ENCODE peak calls at places on chromosomes 12 and 14, in eight cellular contexts. W is GM20000, R is GM10248, X is endothelial cell of umbilical vein, H is heart left ventricle, U is A549, M is Calu3, B is stomach. S is an unnamed sample.

GRCh38 chr14:95741051-95741490 is 27.1 kb upstream of the TCL1A start:
- DNase-seq in W (no peak), R (no peak), X (no peak), H (no peak), U (no peak), M (peak; percentile 14), B (no peak), S (no peak)

GRCh38 chr12:52644078-52644415 is 8.0 kb downstream of the KRT2 start:
- DNase-seq in W (no peak), R (no peak), X (no peak), H (no peak), U (no peak), M (no peak), B (no peak), S (no peak)

GRCh38 chr12:82357845-82358199 is 365 bp downstream of the CCDC59 start:
- DNase-seq in W (no peak), R (no peak), X (no peak), H (no peak), U (no peak), M (no peak), B (no peak), S (no peak)

GRCh38 chr12:101172316-101172715 is 37.7 kb downstream of the SLC5A8 start:
- DNase-seq in W (peak; percentile 7), R (no peak), X (no peak), H (no peak), U (no peak), M (no peak), B (no peak), S (peak; percentile 9)

GRCh38 chr12:66035289-66035961 is 95.1 kb downstream of the LLPH start:
- DNase-seq in W (no peak), R (no peak), X (peak; percentile 71), H (no peak), U (peak; percentile 21), M (peak; percentile 32), B (no peak), S (no peak)

GRCh38 chr12:113722747-113723146 is 243.4 kb downstream of the RBM19 start:
- DNase-seq in W (no peak), R (no peak), X (no peak), H (no peak), U (no peak), M (no peak), B (no peak), S (no peak)

GRCh38 chr12:26564391-26564790 is 268.6 kb downstream of the ITPR2 start:
- DNase-seq in W (no peak), R (no peak), X (peak; percentile 33), H (no peak), U (no peak), M (no peak), B (no peak), S (no peak)

GRCh38 chr12:121719926-121720414 is 7.4 kb downstream of the TMEM120B start:
- DNase-seq in W (no peak), R (no peak), X (peak; percentile 19), H (no peak), U (no peak), M (no peak), B (no peak), S (no peak)

GRCh38 chr14:104603623-104604401 is 760 bp downstream of the TMEM179 start:
- DNase-seq in W (peak; percentile 26), R (no peak), X (no peak), H (no peak), U (no peak), M (no peak), B (no peak), S (peak; percentile 19)

GRCh38 chr12:128259556-128260070 is 7.4 kb upstream of the TMEM132C start:
- DNase-seq in W (peak; percentile 48), R (no peak), X (peak; percentile 2), H (no peak), U (no peak), M (no peak), B (no peak), S (no peak)

GRCh38 chr14:22883191-22883976 is at the start of gene REM2:
- DNase-seq in W (peak; percentile 21), R (no peak), X (no peak), H (no peak), U (no peak), M (peak; percentile 64), B (no peak), S (no peak)

GRCh38 chr14:55843718-55844403 is 263.9 kb downstream of the KTN1 start:
- DNase-seq in W (no peak), R (no peak), X (peak; percentile 25), H (no peak), U (no peak), M (no peak), B (no peak), S (no peak)
- TF ChIP-seq CTCF in W (no peak), R (no peak), X (no peak), H (no peak), U (peak; percentile 52), M (no peak), B (peak; percentile 19), S (peak; percentile 4)

GRCh38 chr12:131701705-131702572 is 9.0 kb upstream of the SFSWAP start:
- DNase-seq in W (no peak), R (no peak), X (no peak), H (no peak), U (no peak), M (no peak), B (no peak), S (no peak)
- TF ChIP-seq CTCF in W (no peak), R (no peak), X (no peak), H (no peak), U (no peak), M (no peak), B (no peak), S (no peak)

DNA sequence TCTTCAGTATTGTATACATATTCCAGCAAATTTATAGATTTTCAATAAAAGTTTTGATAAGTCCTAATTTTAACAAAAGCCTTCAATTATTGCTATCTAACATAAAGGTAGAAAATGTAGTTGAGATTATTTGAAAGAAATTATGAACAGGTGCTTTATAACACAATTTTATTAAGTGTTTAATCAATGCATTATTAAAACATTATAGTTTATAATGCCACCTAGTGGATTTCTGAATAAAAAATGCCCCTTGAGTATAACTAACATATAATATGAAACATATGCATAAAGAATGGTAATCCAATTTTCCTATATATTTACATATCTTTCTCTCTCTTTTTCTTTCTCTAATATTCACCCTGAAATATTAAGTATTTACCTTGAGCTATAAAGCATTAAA is 515.3 kb downstream of the SLC6A15 start:
- DNase-seq in W (no peak), R (no peak), X (peak; percentile 2), H (no peak), U (no peak), M (no peak), B (no peak), S (no peak)
- TF ChIP-seq CTCF in W (no peak), R (no peak), X (no peak), H (no peak), U (no peak), M (peak; percentile 22), B (no peak), S (no peak)

GRCh38 chr12:116201908-116202307 is 75.6 kb downstream of the MED13L start:
- DNase-seq in W (no peak), R (no peak), X (no peak), H (no peak), U (no peak), M (no peak), B (no peak), S (no peak)

GRCh38 chr12:116201359-116201758 is 76.1 kb downstream of the MED13L start:
- DNase-seq in W (no peak), R (no peak), X (no peak), H (no peak), U (no peak), M (no peak), B (no peak), S (no peak)

GRCh38 chr12:116199160-116199559 is 78.3 kb downstream of the MED13L start:
- DNase-seq in W (no peak), R (no peak), X (no peak), H (no peak), U (no peak), M (no peak), B (no peak), S (no peak)

GRCh38 chr12:116202433-116202832 is 75.1 kb downstream of the MED13L start:
- DNase-seq in W (no peak), R (no peak), X (no peak), H (no peak), U (no peak), M (no peak), B (no peak), S (no peak)

DNA sequence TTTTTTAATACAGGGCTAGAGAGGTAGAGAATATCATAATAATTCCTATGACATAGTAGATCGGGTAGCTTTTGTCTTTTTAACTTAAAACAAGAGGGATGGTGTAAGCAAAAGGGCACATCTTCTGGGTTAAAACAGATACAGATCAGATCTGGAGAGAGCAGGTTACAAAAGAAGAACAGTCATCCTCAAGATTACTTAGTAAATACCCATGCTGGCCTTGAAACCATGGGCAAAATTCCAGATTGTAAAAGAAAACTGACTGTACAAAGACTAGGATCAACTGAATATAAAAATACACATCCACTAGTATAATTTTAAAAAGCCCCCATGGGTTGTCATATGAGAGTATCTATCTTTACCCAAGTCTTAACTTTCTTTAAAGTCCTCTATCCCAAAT is 76.7 kb downstream of the MED13L start:
- DNase-seq in W (no peak), R (no peak), X (no peak), H (no peak), U (no peak), M (no peak), B (no peak), S (no peak)
- TF ChIP-seq CTCF in W (no peak), R (no peak), X (no peak), H (no peak), U (no peak), M (no peak), B (no peak), S (no peak)

S was measured in GM13977.